ENCODE peak calls at places on chromosomes 13 and 19, in eight cellular contexts. F is body of pancreas; S is HCT116; I is neural progenitor cell; P is neuronal stem cell; M is naive thymus-derived CD4-positive, alpha-beta T cell; K is lower lobe of right lung; C is effector memory CD4-positive, alpha-beta T cell. D is an unnamed sample.

GRCh38 chr13:98372886-98373285 is 195.8 kb upstream of the RNF113B start:
- DNase-seq in F (peak; percentile 23), S (no peak), I (no peak), P (no peak), M (no peak), K (no peak), C (no peak), D (peak; percentile 38)

GRCh38 chr13:109007946-109008345 is 378.5 kb downstream of the MYO16 start:
- DNase-seq in F (no peak), S (no peak), I (no peak), P (no peak), M (no peak), K (no peak), C (no peak), D (no peak)

GRCh38 chr13:76812206-76812882 is 73.9 kb downstream of the KCTD12 start:
- DNase-seq in F (peak; percentile 23), S (no peak), I (no peak), P (no peak), M (no peak), K (no peak), C (no peak), D (no peak)

GRCh38 chr13:110341445-110342247 is 34.6 kb downstream of the COL4A2 start:
- DNase-seq in F (peak; percentile 29), S (no peak), I (no peak), P (no peak), M (no peak), K (no peak), C (no peak), D (peak; percentile 73)

GRCh38 chr19:52638601-52639000 is 446 bp upstream of the ZNF83 start:
- DNase-seq in F (peak; percentile 13), S (no peak), I (no peak), P (no peak), M (no peak), K (peak; percentile 54), C (no peak), D (no peak)

GRCh38 chr19:29418106-29418684 is 107.6 kb upstream of the VSTM2B start:
- DNase-seq in F (no peak), S (no peak), I (peak; percentile 26), P (no peak), M (no peak), K (no peak), C (no peak), D (no peak)

GRCh38 chr13:113398963-113399754 is 35.2 kb upstream of the GRTP1 start:
- DNase-seq in F (no peak), S (no peak), I (peak; percentile 61), P (no peak), M (no peak), K (peak; percentile 41), C (no peak), D (no peak)

GRCh38 chr19:12580180-12580694 is 29.0 kb upstream of the ZNF564 start:
- DNase-seq in F (no peak), S (peak; percentile 12), I (no peak), P (no peak), M (no peak), K (no peak), C (no peak), D (peak; percentile 41)

GRCh38 chr13:83831796-83832195 is 50.5 kb downstream of the SLITRK1 start:
- DNase-seq in F (no peak), S (no peak), I (no peak), P (no peak), M (no peak), K (no peak), C (no peak), D (no peak)

GRCh38 chr19:40908981-40909380 is 26.9 kb upstream of the CYP2A7 start:
- DNase-seq in F (peak; percentile 78), S (no peak), I (no peak), P (no peak), M (no peak), K (no peak), C (no peak), D (no peak)

GRCh38 chr13:71217827-71218226 is 649.2 kb downstream of the DACH1 start:
- DNase-seq in F (peak; percentile 15), S (no peak), I (no peak), P (no peak), M (no peak), K (no peak), C (no peak), D (no peak)
- H3K9me3 ChIP-seq in F (no peaks in the 10 kb centered on the region), S (no peaks in the 10 kb centered on the region), I (no peaks in the 10 kb centered on the region), P (no peaks in the 10 kb centered on the region), M (no peaks in the 10 kb centered on the region), K (no peaks in the 10 kb centered on the region), C (no peaks in the 10 kb centered on the region), D (no peaks in the 10 kb centered on the region)

GRCh38 chr19:863305-863620 is 3.8 kb downstream of the CFD start:
- DNase-seq in F (no peak), S (no peak), I (no peak), P (no peak), M (no peak), K (no peak), C (no peak), D (no peak)
- H3K4me3 ChIP-seq in F (no peak overlapping the region), S (no peak overlapping the region), I (no peak overlapping the region), P (no peak overlapping the region), M (peak overlapping the region; percentile 36), K (peak overlapping the region; percentile 34), C (peak overlapping the region; percentile 33), D (no peak overlapping the region)

DNA sequence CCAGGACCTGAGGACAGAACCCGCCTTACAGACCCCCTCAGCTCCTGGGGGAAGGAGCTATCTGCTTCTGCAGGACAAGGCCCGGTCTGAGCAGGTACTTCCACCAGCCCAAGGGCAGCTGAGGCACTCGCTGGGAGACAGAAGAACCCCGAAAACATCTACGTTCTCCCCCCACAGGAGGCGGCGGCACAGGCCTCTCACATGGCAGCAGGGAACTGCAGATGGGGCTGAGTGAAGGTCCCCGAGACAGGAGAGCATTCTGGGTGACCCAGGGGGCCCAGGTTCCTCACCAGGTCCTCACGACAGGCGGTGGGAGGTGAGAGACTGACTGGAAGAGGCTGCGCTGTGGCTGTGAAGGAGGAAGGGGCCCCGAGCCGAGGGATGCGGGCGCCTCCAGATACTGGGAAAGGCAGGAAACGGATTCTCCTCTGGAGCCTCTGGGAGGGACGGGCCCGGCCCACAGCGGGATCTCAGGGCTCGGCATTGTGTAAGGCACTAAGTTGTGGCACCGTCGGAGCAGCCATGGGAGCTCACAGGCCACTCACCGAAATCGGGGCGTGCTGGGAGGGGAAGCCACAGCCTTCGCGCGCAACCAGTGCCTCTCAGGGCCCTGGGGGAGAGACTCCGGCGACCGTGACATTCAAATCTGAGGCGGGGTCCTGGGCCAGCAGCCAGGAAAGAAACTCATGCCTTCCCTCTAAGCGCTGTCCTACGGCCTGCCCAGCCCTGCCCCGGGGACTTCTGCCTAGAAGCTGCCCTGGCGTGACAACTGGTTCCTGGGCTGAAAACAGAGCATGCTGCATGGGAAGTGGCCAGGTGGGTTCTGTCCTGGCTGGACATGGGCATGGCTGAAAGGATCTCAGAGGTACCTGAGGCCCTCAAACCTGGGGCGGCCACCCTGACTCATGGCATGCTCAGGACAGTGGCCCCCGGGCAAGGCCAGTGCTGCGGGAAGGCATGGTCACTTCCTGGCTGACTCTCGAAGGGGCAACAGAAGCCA is 14.0 kb downstream of the RPL36 start:
- DNase-seq in F (no peak), S (no peak), I (no peak), P (no peak), M (no peak), K (no peak), C (no peak), D (no peak)
- H3K9me3 ChIP-seq in F (no peaks in the 10 kb centered on the region), S (no peaks in the 10 kb centered on the region), I (no peaks in the 10 kb centered on the region), P (peaks cover 13% of the 10 kb centered on the region), M (no peaks in the 10 kb centered on the region), K (no peaks in the 10 kb centered on the region), C (no peaks in the 10 kb centered on the region), D (no peaks in the 10 kb centered on the region)

GRCh38 chr13:71610876-71611275 is 256.1 kb downstream of the DACH1 start:
- DNase-seq in F (no peak), S (no peak), I (no peak), P (no peak), M (no peak), K (no peak), C (no peak), D (no peak)
- H3K4me3 ChIP-seq in F (no peak overlapping the region), S (no peak overlapping the region), I (no peak overlapping the region), P (no peak overlapping the region), M (no peak overlapping the region), K (no peak overlapping the region), C (no peak overlapping the region), D (no peak overlapping the region)

DNA sequence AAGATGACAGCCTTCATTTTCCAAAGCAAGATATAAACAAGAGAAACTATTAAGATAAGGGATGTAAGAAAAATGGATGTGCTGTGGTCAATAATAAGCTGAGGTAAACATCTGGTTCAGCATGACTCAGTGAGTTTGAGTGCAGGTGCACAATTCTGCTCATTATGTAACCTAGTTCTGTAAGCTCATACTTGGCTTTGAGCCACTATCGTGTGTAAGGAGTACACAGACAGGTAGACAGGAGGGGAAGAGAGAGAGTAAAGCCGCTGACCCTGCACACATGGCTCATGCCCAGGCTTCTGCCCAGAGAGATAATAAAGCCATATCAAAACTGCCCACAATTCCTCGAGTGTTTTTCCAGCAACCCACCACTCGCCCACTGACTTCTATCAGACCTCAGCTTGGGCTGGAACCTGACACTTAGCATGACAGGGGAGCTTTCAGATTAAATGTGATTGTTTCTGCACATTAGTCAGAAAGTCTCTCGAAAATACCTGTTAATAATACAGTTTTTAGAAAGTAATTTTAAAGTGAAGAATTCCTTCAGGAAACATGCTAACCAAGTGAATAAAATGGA is 51.7 kb downstream of the ZNF91 start:
- DNase-seq in F (no peak), S (no peak), I (no peak), P (no peak), M (no peak), K (no peak), C (no peak), D (no peak)
- H3K9me3 ChIP-seq in F (peaks cover 62% of the 10 kb centered on the region), S (peaks cover 27% of the 10 kb centered on the region), I (peaks cover 29% of the 10 kb centered on the region), P (peaks cover 38% of the 10 kb centered on the region), M (peaks cover 18% of the 10 kb centered on the region), K (peaks cover 99% of the 10 kb centered on the region), C (peaks cover 46% of the 10 kb centered on the region), D (peaks cover 4% of the 10 kb centered on the region)

GRCh38 chr19:7492142-7493055 is 3.6 kb upstream of the PEX11G start:
- DNase-seq in F (no peak), S (no peak), I (no peak), P (no peak), M (peak; percentile 62), K (no peak), C (no peak), D (no peak)

GRCh38 chr19:7486923-7487322 is 1.9 kb downstream of the PEX11G start:
- DNase-seq in F (no peak), S (no peak), I (no peak), P (no peak), M (no peak), K (no peak), C (no peak), D (no peak)

GRCh38 chr19:7494416-7495098 is 5.7 kb upstream of the PEX11G start:
- DNase-seq in F (peak; percentile 73), S (no peak), I (peak; percentile 33), P (no peak), M (no peak), K (no peak), C (no peak), D (no peak)

GRCh38 chr19:7488736-7489353 is at the start of gene PEX11G:
- DNase-seq in F (peak; percentile 94), S (peak; percentile 75), I (peak; percentile 98), P (peak; percentile 93), M (peak; percentile 95), K (peak; percentile 93), C (peak; percentile 82), D (peak; percentile 92)

DNA sequence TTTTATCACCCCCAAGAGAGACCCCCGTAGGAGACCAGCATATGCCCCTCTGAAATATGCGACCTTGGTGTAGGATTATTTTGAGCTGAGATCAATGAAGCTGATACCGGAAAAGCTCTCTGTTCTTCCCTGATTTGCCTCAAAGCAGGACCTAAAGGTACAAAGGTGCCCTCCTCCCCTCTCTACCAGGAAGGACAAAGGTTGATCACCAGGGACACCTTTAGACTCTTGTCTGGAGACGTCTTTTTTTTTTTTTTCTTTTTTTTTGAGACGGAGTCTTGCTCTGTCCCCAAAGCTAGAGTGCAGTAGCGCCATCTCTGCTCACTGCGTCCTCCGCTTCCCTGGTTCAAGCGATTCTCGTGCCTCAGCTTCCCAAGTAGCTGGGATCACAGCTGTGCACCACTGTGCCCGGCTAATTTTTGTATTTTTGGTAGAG is 792 bp upstream of the PEX11G start:
- DNase-seq in F (no peak), S (no peak), I (peak; percentile 13), P (no peak), M (no peak), K (no peak), C (no peak), D (no peak)
- H3K4me3 ChIP-seq in F (no peak overlapping the region), S (no peak overlapping the region), I (no peak overlapping the region), P (no peak overlapping the region), M (no peak overlapping the region), K (peak overlapping the region; percentile 64), C (no peak overlapping the region), D (no peak overlapping the region)

D was measured in cardiac muscle cell.